ENCODE peak calls at places on chromosomes 12 and 14, in five cellular contexts. S is body of pancreas; Z is psoas muscle; W is Karpas-422; K is naive thymus-derived CD4-positive, alpha-beta T cell. C is an unnamed sample.

GRCh38 chr14:91129261-91129660 is 15.4 kb downstream of the DGLUCY start:
- DNase-seq in S (no peak), Z (no peak), W (no peak), K (no peak), C (no peak)

GRCh38 chr14:89351364-89351957 is 65.6 kb downstream of the FOXN3 start:
- DNase-seq in S (peak; percentile 81), Z (no peak), W (peak; percentile 80), K (peak; percentile 19), C (peak; percentile 64)

GRCh38 chr12:103962493-103962892 is 3.2 kb upstream of the TDG start:
- DNase-seq in S (no peak), Z (no peak), W (peak; percentile 80), K (no peak), C (no peak)

GRCh38 chr12:12736759-12737676 is 19.9 kb downstream of the CDKN1B start:
- DNase-seq in S (peak; percentile 51), Z (no peak), W (peak; percentile 75), K (peak; percentile 32), C (peak; percentile 78)

GRCh38 chr14:37970696-37971095 is 237.0 kb upstream of the SSTR1 start:
- DNase-seq in S (no peak), Z (no peak), W (no peak), K (no peak), C (no peak)

GRCh38 chr14:33934043-33934750 is 16.7 kb downstream of the EGLN3 start:
- DNase-seq in S (no peak), Z (no peak), W (no peak), K (no peak), C (no peak)

GRCh38 chr12:105343836-105344235 is 13.3 kb downstream of the C12orf75 start:
- DNase-seq in S (no peak), Z (no peak), W (no peak), K (no peak), C (no peak)

GRCh38 chr12:19998968-19999792 is 369.2 kb upstream of the PDE3A start:
- DNase-seq in S (no peak), Z (no peak), W (no peak), K (no peak), C (no peak)

GRCh38 chr12:59093090-59093489 is 172.8 kb upstream of the LRIG3 start:
- DNase-seq in S (no peak), Z (no peak), W (no peak), K (no peak), C (no peak)

GRCh38 chr12:3145546-3146310 is 68.5 kb downstream of the TSPAN9 start:
- DNase-seq in S (no peak), Z (no peak), W (no peak), K (no peak), C (no peak)

GRCh38 chr12:75308279-75308678 is 21.8 kb downstream of the CAPS2 start:
- DNase-seq in S (no peak), Z (no peak), W (no peak), K (no peak), C (no peak)

GRCh38 chr14:75022655-75023054 is 19.9 kb downstream of the EIF2B2 start:
- DNase-seq in S (no peak), Z (peak; percentile 84), W (peak; percentile 62), K (no peak), C (no peak)

GRCh38 chr14:72892879-72893635 is 844 bp downstream of the DPF3 start:
- DNase-seq in S (peak; percentile 38), Z (peak; percentile 67), W (peak; percentile 72), K (peak; percentile 19), C (no peak)

GRCh38 chr12:55629058-55629841 is 7.4 kb upstream of the OR10P1 start:
- DNase-seq in S (no peak), Z (no peak), W (no peak), K (no peak), C (no peak)

GRCh38 chr12:80230068-80230467 is 130.7 kb downstream of the OTOGL start:
- DNase-seq in S (no peak), Z (no peak), W (no peak), K (no peak), C (no peak)

GRCh38 chr12:20588057-20588456 is 107.1 kb upstream of the SLCO1C1 start:
- DNase-seq in S (no peak), Z (no peak), W (no peak), K (no peak), C (no peak)

GRCh38 chr12:50086148-50086547 is 1.0 kb downstream of the SMARCD1 start:
- DNase-seq in S (no peak), Z (no peak), W (peak; percentile 54), K (no peak), C (no peak)

GRCh38 chr14:72892103-72892878 is 1.6 kb downstream of the DPF3 start:
- DNase-seq in S (peak; percentile 12), Z (no peak), W (peak; percentile 64), K (peak; percentile 24), C (no peak)

GRCh38 chr12:24057920-24058476 is 108.5 kb upstream of the SOX5 start:
- DNase-seq in S (no peak), Z (no peak), W (no peak), K (no peak), C (no peak)

GRCh38 chr14:68040633-68041369 is 221.2 kb downstream of the RAD51B start:
- DNase-seq in S (no peak), Z (no peak), W (no peak), K (no peak), C (no peak)

GRCh38 chr14:100825691-100826331 is at the start of gene MEG3:
- DNase-seq in S (peak; percentile 74), Z (peak; percentile 75), W (no peak), K (no peak), C (no peak)

GRCh38 chr14:100827751-100828447 is 2.0 kb downstream of the MEG3 start:
- DNase-seq in S (peak; percentile 68), Z (no peak), W (no peak), K (no peak), C (no peak)

GRCh38 chr14:100824946-100825690 is 800 bp upstream of the MEG3 start:
- DNase-seq in S (no peak), Z (no peak), W (no peak), K (no peak), C (no peak)

GRCh38 chr14:100827140-100827517 is 1.2 kb downstream of the MEG3 start:
- DNase-seq in S (peak; percentile 42), Z (no peak), W (no peak), K (no peak), C (no peak)

DNA sequence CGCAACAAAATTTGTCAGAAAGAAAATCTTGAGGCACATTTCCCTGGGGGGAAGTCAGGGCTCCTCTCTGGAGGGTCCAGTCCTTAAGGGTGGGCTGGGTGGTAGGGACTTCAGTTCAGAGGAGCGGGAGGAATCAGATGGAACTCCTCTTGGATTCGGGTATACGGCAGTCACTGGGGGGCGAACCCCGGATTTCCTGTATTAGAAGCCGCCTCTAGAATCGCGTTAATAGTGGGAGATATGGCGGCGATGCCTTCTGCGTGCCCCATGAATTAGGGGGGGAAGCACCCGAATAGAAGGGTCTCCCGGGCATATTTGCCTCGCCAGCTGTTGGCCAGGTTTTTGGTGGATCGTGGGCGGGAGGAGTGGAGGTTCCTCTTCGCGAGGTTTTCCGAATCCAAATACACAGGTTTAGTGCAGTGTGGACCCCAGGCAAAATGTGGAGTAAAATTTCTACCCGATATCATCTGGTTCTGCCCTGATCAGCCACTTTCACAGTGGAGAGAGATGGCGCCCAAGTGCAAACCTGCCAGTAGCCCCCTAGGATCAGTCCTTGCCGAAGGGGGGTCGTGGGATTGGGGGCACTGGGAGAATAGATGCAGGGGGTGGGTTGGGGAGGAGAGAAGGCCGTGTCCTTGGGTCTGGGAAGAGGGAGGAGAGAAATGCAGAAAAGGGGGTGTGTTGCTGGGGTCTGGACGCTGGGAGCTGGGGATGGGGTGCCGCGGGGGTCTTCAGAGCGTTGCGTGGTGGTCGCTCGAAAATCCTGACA is 637 bp downstream of the MEG3 start:
- DNase-seq in S (peak; percentile 31), Z (no peak), W (no peak), K (no peak), C (no peak)
- H3K4me3 ChIP-seq in S (peak overlapping the region; percentile 21), Z (peak overlapping the region; percentile 46), W (no peak overlapping the region), K (no peak overlapping the region), C (no peak overlapping the region)

DNA sequence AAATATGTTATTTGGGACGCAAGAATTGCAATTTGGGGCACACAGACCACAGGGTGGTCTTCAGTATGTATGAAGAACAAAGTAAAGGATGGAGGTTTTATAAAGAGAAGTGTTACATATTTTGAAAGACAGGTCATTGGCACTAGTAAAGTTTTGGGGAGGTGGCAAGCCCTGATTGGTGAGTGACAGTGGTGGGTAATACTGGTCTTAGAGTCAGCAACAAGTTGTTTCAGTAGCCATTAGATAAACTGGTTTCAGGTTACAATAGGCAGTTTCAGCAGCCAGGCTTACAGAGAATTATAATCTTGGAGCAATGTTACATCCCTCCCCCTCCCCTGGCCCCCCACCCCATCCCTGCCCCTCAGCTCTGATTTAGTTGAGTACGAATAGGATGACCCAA is 17.5 kb downstream of the MARK3 start:
- DNase-seq in S (peak; percentile 66), Z (no peak), W (no peak), K (no peak), C (no peak)
- H3K4me3 ChIP-seq in S (no peak overlapping the region), Z (no peak overlapping the region), W (no peak overlapping the region), K (no peak overlapping the region), C (no peak overlapping the region)

DNA sequence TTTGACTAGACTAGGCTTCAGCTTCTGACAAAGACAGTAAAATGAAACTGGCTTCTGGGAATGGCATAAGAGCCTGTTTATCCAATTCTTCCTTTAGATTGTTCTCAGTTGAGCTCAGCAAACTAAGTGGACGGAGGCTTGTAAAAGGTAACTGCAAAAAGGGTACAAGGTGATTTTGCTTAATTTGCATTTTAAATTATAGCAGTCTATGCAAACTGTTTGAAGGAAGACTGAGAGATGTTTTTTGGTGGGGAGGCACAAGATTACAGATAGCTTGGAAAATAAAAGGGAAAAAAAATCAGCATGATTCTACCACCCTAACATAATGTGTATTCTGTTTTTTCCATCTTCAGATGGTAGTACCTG is 5.0 kb downstream of the SUSD6 start:
- DNase-seq in S (no peak), Z (no peak), W (peak; percentile 74), K (no peak), C (no peak)
- H3K4me3 ChIP-seq in S (no peak overlapping the region), Z (peak overlapping the region; percentile 41), W (peak overlapping the region; percentile 65), K (peak overlapping the region; percentile 41), C (no peak overlapping the region)

GRCh38 chr12:51868821-51869489 is 18.9 kb upstream of the ANKRD33 start:
- DNase-seq in S (no peak), Z (peak; percentile 53), W (no peak), K (no peak), C (no peak)
- H3K4me3 ChIP-seq in S (no peak overlapping the region), Z (peak overlapping the region; percentile 58), W (no peak overlapping the region), K (no peak overlapping the region), C (no peak overlapping the region)

GRCh38 chr12:25186038-25186787 is 8.7 kb downstream of the DNAI7 start:
- DNase-seq in S (no peak), Z (no peak), W (no peak), K (no peak), C (no peak)

GRCh38 chr12:25194211-25194610 is 749 bp downstream of the DNAI7 start:
- DNase-seq in S (no peak), Z (no peak), W (no peak), K (no peak), C (no peak)

GRCh38 chr12:25186788-25187397 is 8.1 kb downstream of the DNAI7 start:
- DNase-seq in S (no peak), Z (no peak), W (no peak), K (no peak), C (no peak)

GRCh38 chr12:25187781-25188180 is 7.2 kb downstream of the DNAI7 start:
- DNase-seq in S (no peak), Z (no peak), W (no peak), K (no peak), C (no peak)

GRCh38 chr12:25189656-25190055 is 5.3 kb downstream of the DNAI7 start:
- DNase-seq in S (no peak), Z (no peak), W (no peak), K (no peak), C (no peak)
- H3K4me3 ChIP-seq in S (no peak overlapping the region), Z (no peak overlapping the region), W (no peak overlapping the region), K (no peak overlapping the region), C (no peak overlapping the region)

GRCh38 chr12:122420471-122421262 is 1.8 kb downstream of the CLIP1 start:
- DNase-seq in S (peak; percentile 80), Z (no peak), W (no peak), K (no peak), C (no peak)
- H3K4me3 ChIP-seq in S (no peak overlapping the region), Z (peak overlapping the region; percentile 75), W (peak overlapping the region; percentile 83), K (peak overlapping the region; percentile 61), C (peak overlapping the region; percentile 85)